ENCODE peak calls at places on chromosome 9, in seven cellular contexts. U is neural progenitor cell, B is IMR-90, G is endothelial cell of umbilical vein, O is fibroblast of lung, N is NT2/D1, W is GM12878. K is an unnamed sample.
A peak's percentile ranks its signal among the peaks of the same experiment; 100 is the strongest.

GRCh38 chr9:124320062-124320973 is 62.6 kb downstream of the NEK6 start:
- DNase-seq in U (peak; percentile 80), N (peak; percentile 75), W (no peak), B (peak; percentile 60), G (peak; percentile 45), O (peak; percentile 37), K (no peak)

GRCh38 chr9:72441296-72442211 is 76.5 kb upstream of the ZFAND5 start:
- DNase-seq in O (peak; percentile 71), G (peak; percentile 43), W (no peak), U (peak; percentile 28), N (peak; percentile 56), B (peak; percentile 35), K (peak; percentile 57)

GRCh38 chr9:33623658-33624586 is 99.9 kb downstream of the ANKRD18B start:
- DNase-seq in U (peak; percentile 83), N (peak; percentile 77), B (peak; percentile 67), G (peak; percentile 77), O (peak; percentile 48), W (peak; percentile 34), K (peak; percentile 33)

GRCh38 chr9:78438765-78439164 is 141.8 kb downstream of the PSAT1 start:
- DNase-seq in W (no peak), G (no peak), B (no peak), O (no peak), U (peak; percentile 46), N (no peak), K (no peak)

GRCh38 chr9:35515766-35516165 is 25.9 kb downstream of the RUSC2 start:
- DNase-seq in U (no peak), O (peak; percentile 44), W (no peak), N (no peak), B (no peak), G (no peak), K (no peak)

GRCh38 chr9:88571417-88571816 is 36.4 kb downstream of the NXNL2 start:
- DNase-seq in G (no peak), W (no peak), N (no peak), B (no peak), U (no peak), O (peak; percentile 21), K (peak; percentile 6)

GRCh38 chr9:131701789-131702337 is 38.0 kb downstream of the RAPGEF1 start:
- DNase-seq in U (no peak), N (peak; percentile 84), G (no peak), B (peak; percentile 49), O (peak; percentile 83), W (no peak), K (peak; percentile 78)

GRCh38 chr9:125986966-125987365 is 239.8 kb downstream of the PBX3 start:
- DNase-seq in G (no peak), B (no peak), U (no peak), N (no peak), O (no peak), W (no peak), K (no peak)

GRCh38 chr9:134407123-134407779 is 81.0 kb downstream of the RXRA start:
- DNase-seq in B (peak; percentile 90), N (no peak), O (peak; percentile 89), U (peak; percentile 76), G (peak; percentile 94), W (peak; percentile 70), K (peak; percentile 85)

GRCh38 chr9:104907278-104907951 is 20.5 kb downstream of the ABCA1 start:
- DNase-seq in O (peak; percentile 94), U (no peak), W (no peak), G (peak; percentile 17), N (no peak), B (peak; percentile 88), K (peak; percentile 92)

GRCh38 chr9:33139421-33140228 is 27.5 kb downstream of the B4GALT1 start:
- DNase-seq in N (no peak), O (peak; percentile 84), B (peak; percentile 96), W (no peak), G (no peak), U (peak; percentile 25), K (peak; percentile 79)

GRCh38 chr9:136199391-136200288 is 5.3 kb downstream of the LHX3 start:
- DNase-seq in N (no peak), O (no peak), G (no peak), U (no peak), W (no peak), B (no peak), K (no peak)

GRCh38 chr9:127921592-127922120 is 4.8 kb upstream of the ST6GALNAC4 start:
- DNase-seq in U (peak; percentile 77), W (no peak), N (no peak), G (peak; percentile 47), O (no peak), B (no peak), K (no peak)

GRCh38 chr9:504921-505821 is 290.5 kb downstream of the DOCK8 start:
- DNase-seq in U (peak; percentile 63), N (no peak), B (no peak), W (no peak), G (peak; percentile 6), O (peak; percentile 16), K (no peak)

GRCh38 chr9:95477885-95478790 is 38.6 kb downstream of the PTCH1 start:
- DNase-seq in W (no peak), O (no peak), G (no peak), N (no peak), U (peak; percentile 74), B (no peak), K (no peak)

GRCh38 chr9:127104465-127105311 is 17.7 kb downstream of the ANGPTL2 start:
- DNase-seq in N (no peak), W (no peak), O (no peak), G (no peak), U (no peak), B (peak; percentile 32), K (no peak)

GRCh38 chr9:5718296-5719032 is 89.6 kb downstream of the RIC1 start:
- DNase-seq in G (peak; percentile 63), U (no peak), O (peak; percentile 46), N (no peak), B (peak; percentile 24), W (no peak), K (peak; percentile 32)

GRCh38 chr9:8361364-8361763 is 561.8 kb upstream of the DMAC1 start:
- DNase-seq in B (no peak), G (no peak), W (no peak), U (no peak), N (no peak), O (no peak), K (no peak)

GRCh38 chr9:80789831-80790230 is 899.5 kb downstream of the TLE1 start:
- DNase-seq in W (no peak), U (no peak), G (no peak), B (no peak), O (peak; percentile 69), N (no peak), K (peak; percentile 65)

GRCh38 chr9:92764381-92764987 is at the start of gene BICD2:
- DNase-seq in G (peak; percentile 35), O (no peak), W (no peak), U (no peak), N (no peak), B (no peak), K (no peak)

GRCh38 chr9:71268871-71269640 is 147.6 kb upstream of the TRPM3 start:
- DNase-seq in W (no peak), O (no peak), N (no peak), G (no peak), U (peak; percentile 51), B (no peak), K (no peak)

GRCh38 chr9:104872959-104873850 is 54.8 kb downstream of the ABCA1 start:
- DNase-seq in O (peak; percentile 98), N (no peak), G (peak; percentile 90), W (no peak), U (no peak), B (peak; percentile 97), K (peak; percentile 98)

GRCh38 chr9:69877852-69878507 is 57.4 kb downstream of the CFAP95 start:
- DNase-seq in O (no peak), W (no peak), N (peak; percentile 22), B (peak; percentile 52), U (peak; percentile 50), G (peak; percentile 53), K (no peak)

GRCh38 chr9:84744195-84744594 is 74.7 kb downstream of the NTRK2 start:
- DNase-seq in U (no peak), W (no peak), O (no peak), G (no peak), B (no peak), N (no peak), K (no peak)

GRCh38 chr9:23542438-23542837 is 283.6 kb downstream of the ELAVL2 start:
- DNase-seq in W (no peak), U (no peak), B (no peak), O (no peak), G (no peak), N (no peak), K (no peak)

GRCh38 chr9:100084734-100085133 is 14.1 kb downstream of the ERP44 start:
- DNase-seq in O (no peak), W (peak; percentile 71), N (no peak), U (no peak), B (no peak), G (no peak), K (no peak)
- H3K9ac ChIP-seq in O (no peak overlapping the region), W (no peak overlapping the region), N (no peak overlapping the region), U (no peak overlapping the region), B (no peak overlapping the region), G (no peak overlapping the region), K (no peak overlapping the region)

GRCh38 chr9:116115731-116116353 is 37.7 kb upstream of the PAPPA start:
- DNase-seq in W (no peak), G (no peak), N (no peak), B (peak; percentile 78), O (peak; percentile 82), U (no peak), K (peak; percentile 78)
- H3K9ac ChIP-seq in W (no peak overlapping the region), G (no peak overlapping the region), N (no peak overlapping the region), B (peak overlapping the region; percentile 53), O (no peak overlapping the region), U (no peak overlapping the region), K (no peak overlapping the region)

GRCh38 chr9:101574773-101575333 is 19.9 kb downstream of the PPP3R2 start:
- DNase-seq in O (peak; percentile 1), G (no peak), N (no peak), U (no peak), W (no peak), B (no peak), K (no peak)

GRCh38 chr9:101580076-101580475 is 14.7 kb downstream of the PPP3R2 start:
- DNase-seq in O (no peak), W (no peak), G (no peak), N (no peak), B (no peak), U (no peak), K (no peak)

GRCh38 chr9:101582593-101582992 is 12.2 kb downstream of the PPP3R2 start:
- DNase-seq in O (peak; percentile 40), W (no peak), G (no peak), N (no peak), U (no peak), B (peak; percentile 90), K (peak; percentile 32)

GRCh38 chr9:101578378-101578777 is 16.4 kb downstream of the PPP3R2 start:
- DNase-seq in N (no peak), G (no peak), W (no peak), B (peak; percentile 9), O (peak; percentile 40), U (no peak), K (peak; percentile 15)
- H3K9ac ChIP-seq in N (no peak overlapping the region), G (no peak overlapping the region), W (no peak overlapping the region), B (no peak overlapping the region), O (no peak overlapping the region), U (no peak overlapping the region), K (no peak overlapping the region)

GRCh38 chr9:86355814-86356213 is 1.6 kb upstream of the TUT7 start:
- DNase-seq in W (no peak), B (no peak), U (no peak), G (no peak), O (no peak), N (no peak), K (no peak)
- H3K9ac ChIP-seq in W (no peak overlapping the region), B (no peak overlapping the region), U (no peak overlapping the region), G (no peak overlapping the region), O (no peak overlapping the region), N (no peak overlapping the region), K (no peak overlapping the region)

GRCh38 chr9:38017885-38018186 is 51.2 kb downstream of the SHB start:
- DNase-seq in N (no peak), B (no peak), W (no peak), G (no peak), O (no peak), U (no peak), K (no peak)
- H3K9ac ChIP-seq in N (no peak overlapping the region), B (peak overlapping the region; percentile 22), W (no peak overlapping the region), G (no peak overlapping the region), O (no peak overlapping the region), U (no peak overlapping the region), K (peak overlapping the region; percentile 84)